ENCODE peak calls at places on chromosomes 3 and 15, in four cellular contexts. M is COR-L47, Z is smooth muscle cell of the brain vasculature, W is AG09319. X is an unnamed sample.

GRCh38 chr15:90576711-90577389 is 47.1 kb downstream of the CRTC3 start:
- DNase-seq in Z (no peak), M (no peak), W (no peak), X (no peak)

GRCh38 chr3:188185717-188186236 is 31.8 kb downstream of the LPP start:
- DNase-seq in Z (no peak), W (no peak), M (no peak), X (no peak)

GRCh38 chr3:100710355-100711198 is 1.3 kb downstream of the TFG start:
- DNase-seq in W (peak), Z (peak), M (peak), X (peak)

GRCh38 chr3:88807471-88808090 is 299.8 kb upstream of the EPHA3 start:
- DNase-seq in W (peak), M (no peak), Z (no peak), X (no peak)

GRCh38 chr15:74039656-74040010 is 42.7 kb downstream of the GOLGA6A start:
- DNase-seq in Z (no peak), M (no peak), W (no peak), X (no peak)

GRCh38 chr3:55790596-55791350 is 303.7 kb upstream of the WNT5A start:
- DNase-seq in W (no peak), M (no peak), Z (no peak), X (no peak)

GRCh38 chr3:110246796-110247369 is 824.7 kb upstream of the NECTIN3 start:
- DNase-seq in Z (no peak), M (no peak), W (no peak), X (no peak)

GRCh38 chr3:193761969-193762368 is 169.0 kb downstream of the OPA1 start:
- DNase-seq in W (no peak), Z (no peak), M (no peak), X (no peak)

GRCh38 chr3:12231481-12231880 is 57.4 kb upstream of the PPARG start:
- DNase-seq in W (no peak), M (no peak), Z (no peak), X (no peak)

GRCh38 chr15:53589526-53590057 is 169.9 kb downstream of the WDR72 start:
- DNase-seq in Z (no peak), M (no peak), W (no peak), X (no peak)

X was measured in effector memory CD8-positive, alpha-beta T cell.